ENCODE peak calls at places on chromosomes 4 and X, in five cellular contexts. One of them, this sample, is unnamed.

GRCh38 chr4:131426023-131426758 is 1722.9 kb upstream of the PCDH10 start:
- DNase-seq in K562: no peak
- DNase-seq in SK-N-SH: no peak
- DNase-seq in HepG2: no peak
- DNase-seq in HL-60: peak; percentile 8
- DNase-seq in this sample: no peak

GRCh38 chr4:2482693-2483092 is 13.8 kb downstream of the RNF4 start:
- DNase-seq in K562: no peak
- DNase-seq in SK-N-SH: no peak
- DNase-seq in HepG2: peak; percentile 26
- DNase-seq in HL-60: no peak
- DNase-seq in this sample: no peak

GRCh38 chr4:187685247-187685646 is 310.3 kb upstream of the ZFP42 start:
- DNase-seq in K562: no peak
- DNase-seq in SK-N-SH: no peak
- DNase-seq in HepG2: no peak
- DNase-seq in HL-60: no peak
- DNase-seq in this sample: no peak

GRCh38 chr4:185219551-185220344 is 10.3 kb downstream of the SNX25 start:
- DNase-seq in K562: no peak
- DNase-seq in SK-N-SH: no peak
- DNase-seq in HepG2: no peak
- DNase-seq in HL-60: no peak
- DNase-seq in this sample: no peak

GRCh38 chrX:3811331-3812311 is 98.2 kb upstream of the PRKX start:
- DNase-seq in K562: peak; percentile 53
- DNase-seq in SK-N-SH: peak; percentile 35
- DNase-seq in HepG2: peak; percentile 16
- DNase-seq in HL-60: no peak
- DNase-seq in this sample: no peak

GRCh38 chr4:151922306-151922705 is 161.5 kb upstream of the GATB start:
- DNase-seq in K562: no peak
- DNase-seq in SK-N-SH: no peak
- DNase-seq in HepG2: no peak
- DNase-seq in HL-60: no peak
- DNase-seq in this sample: no peak

GRCh38 chrX:56975611-56976010 is 19.7 kb downstream of the SPIN3 start:
- DNase-seq in K562: no peak
- DNase-seq in SK-N-SH: no peak
- DNase-seq in HepG2: no peak
- DNase-seq in HL-60: no peak
- DNase-seq in this sample: no peak

GRCh38 chr4:185841451-185841850 is 29.5 kb upstream of the SORBS2 start:
- DNase-seq in K562: no peak
- DNase-seq in SK-N-SH: no peak
- DNase-seq in HepG2: no peak
- DNase-seq in HL-60: no peak
- DNase-seq in this sample: no peak

GRCh38 chr4:6198768-6199343 is 1.5 kb downstream of the JAKMIP1 start:
- DNase-seq in K562: no peak
- DNase-seq in SK-N-SH: peak; percentile 89
- DNase-seq in HepG2: no peak
- DNase-seq in HL-60: no peak
- DNase-seq in this sample: peak; percentile 82

GRCh38 chr4:106039796-106040195 is 144.5 kb downstream of the NPNT start:
- DNase-seq in K562: no peak
- DNase-seq in SK-N-SH: no peak
- DNase-seq in HepG2: no peak
- DNase-seq in HL-60: no peak
- DNase-seq in this sample: no peak

GRCh38 chr4:53688186-53688790 is 97.0 kb upstream of the LNX1 start:
- DNase-seq in K562: peak; percentile 18
- DNase-seq in SK-N-SH: peak; percentile 3
- DNase-seq in HepG2: no peak
- DNase-seq in HL-60: peak; percentile 68
- DNase-seq in this sample: no peak

GRCh38 chrX:37905436-37906147 is 58.2 kb upstream of the DYNLT3 start:
- DNase-seq in K562: peak; percentile 1
- DNase-seq in SK-N-SH: peak; percentile 15
- DNase-seq in HepG2: no peak
- DNase-seq in HL-60: no peak
- DNase-seq in this sample: peak; percentile 67

GRCh38 chrX:110049096-110049495 is 46.2 kb downstream of the TMEM164 start:
- DNase-seq in K562: no peak
- DNase-seq in SK-N-SH: no peak
- DNase-seq in HepG2: no peak
- DNase-seq in HL-60: no peak
- DNase-seq in this sample: no peak

GRCh38 chr4:125368684-125369083 is 53.9 kb downstream of the FAT4 start:
- DNase-seq in K562: no peak
- DNase-seq in SK-N-SH: no peak
- DNase-seq in HepG2: no peak
- DNase-seq in HL-60: no peak
- DNase-seq in this sample: no peak

GRCh38 chrX:10582215-10582733 is 38.1 kb downstream of the MID1 start:
- DNase-seq in K562: peak; percentile 48
- DNase-seq in SK-N-SH: no peak
- DNase-seq in HepG2: no peak
- DNase-seq in HL-60: no peak
- DNase-seq in this sample: no peak

GRCh38 chr4:1193206-1194027 is 21.0 kb upstream of the SPON2 start:
- DNase-seq in K562: no peak
- DNase-seq in SK-N-SH: peak; percentile 52
- DNase-seq in HepG2: no peak
- DNase-seq in HL-60: no peak
- DNase-seq in this sample: no peak

GRCh38 chr4:85423414-85423813 is 51.5 kb upstream of the ARHGAP24 start:
- DNase-seq in K562: no peak
- DNase-seq in SK-N-SH: no peak
- DNase-seq in HepG2: no peak
- DNase-seq in HL-60: no peak
- DNase-seq in this sample: no peak

DNA sequence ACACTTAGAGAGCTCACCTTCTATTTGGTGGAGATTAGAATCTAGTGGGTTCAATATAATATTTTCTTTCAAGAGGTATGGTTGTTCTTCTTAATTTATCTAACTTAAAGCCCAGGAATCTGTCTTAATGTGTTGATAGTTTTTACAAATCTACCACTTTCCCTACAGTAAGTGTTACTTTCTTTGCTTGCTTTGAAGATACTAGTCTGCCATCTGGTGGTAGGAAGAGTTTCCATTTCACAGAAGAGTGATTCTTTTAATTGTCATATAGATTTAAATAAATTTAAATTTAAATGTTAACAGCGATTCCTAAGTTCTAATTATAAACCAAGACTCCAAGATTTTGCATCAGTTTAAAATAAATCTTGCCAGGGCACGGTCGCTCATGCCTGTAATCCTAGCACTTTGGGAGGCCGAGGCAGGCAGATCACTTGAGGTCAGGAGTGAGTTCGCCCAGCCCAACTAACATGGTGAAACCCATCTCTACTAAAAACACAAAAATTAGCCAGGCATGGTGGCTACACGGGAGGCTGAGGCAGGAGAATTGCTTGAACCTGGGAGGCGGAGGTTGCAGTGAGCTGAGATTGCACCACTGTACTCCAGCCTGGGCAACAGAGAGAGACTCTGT is 43.5 kb downstream of the NUDT9 start:
- DNase-seq in K562: peak; percentile 60
- DNase-seq in SK-N-SH: peak; percentile 41
- DNase-seq in HepG2: peak; percentile 45
- DNase-seq in HL-60: no peak
- DNase-seq in this sample: no peak
- TF ChIP-seq GABPA in K562: no peak
- TF ChIP-seq GABPA in SK-N-SH: no peak
- TF ChIP-seq GABPA in HepG2: no peak
- TF ChIP-seq GABPA in HL-60: no peak
- TF ChIP-seq GABPA in this sample: no peak

GRCh38 chrX:149950681-149951080 is 12.4 kb upstream of the EOLA2 start:
- DNase-seq in K562: peak; percentile 48
- DNase-seq in SK-N-SH: peak; percentile 18
- DNase-seq in HepG2: peak; percentile 16
- DNase-seq in HL-60: no peak
- DNase-seq in this sample: no peak
- TF ChIP-seq GABPA in K562: no peak
- TF ChIP-seq GABPA in SK-N-SH: no peak
- TF ChIP-seq GABPA in HepG2: no peak
- TF ChIP-seq GABPA in HL-60: no peak
- TF ChIP-seq GABPA in this sample: no peak

DNA sequence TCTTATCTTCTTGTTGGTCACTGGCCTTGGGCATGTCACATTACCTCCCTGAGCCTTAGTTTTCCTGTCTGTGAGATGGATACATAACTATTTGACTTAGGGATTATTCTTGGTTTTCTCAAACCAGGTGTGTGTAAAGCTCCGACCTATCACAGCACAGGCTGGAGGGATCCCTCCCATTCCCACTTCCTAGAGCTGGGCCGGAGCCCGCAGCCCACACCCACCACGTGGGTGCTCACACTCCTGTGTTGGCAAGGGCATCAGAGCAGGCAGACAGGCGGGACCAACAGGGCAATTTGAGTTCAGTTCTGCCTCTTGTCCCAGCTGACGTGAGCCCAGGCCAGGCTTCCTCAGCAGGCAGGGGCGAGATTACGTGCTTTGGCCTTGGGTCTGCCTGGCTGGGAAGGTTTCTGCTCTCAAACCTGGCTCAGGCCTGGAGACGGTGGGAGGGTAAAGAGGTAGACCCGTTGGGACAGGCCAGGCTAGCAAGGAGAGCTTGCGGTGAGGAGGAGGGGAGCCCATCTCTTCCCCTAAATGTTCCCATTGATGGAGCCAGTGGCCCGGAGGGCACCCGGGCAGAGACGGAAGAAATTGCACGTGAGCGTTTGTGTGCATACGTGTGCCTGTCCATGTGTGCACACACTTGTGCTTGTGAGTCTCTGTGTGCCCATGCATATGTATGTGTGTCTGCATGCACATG is 734 bp upstream of the SH3TC1 start:
- DNase-seq in K562: no peak
- DNase-seq in SK-N-SH: no peak
- DNase-seq in HepG2: no peak
- DNase-seq in HL-60: no peak
- DNase-seq in this sample: no peak
- TF ChIP-seq GABPA in K562: no peak
- TF ChIP-seq GABPA in SK-N-SH: no peak
- TF ChIP-seq GABPA in HepG2: no peak
- TF ChIP-seq GABPA in HL-60: no peak
- TF ChIP-seq GABPA in this sample: no peak

DNA sequence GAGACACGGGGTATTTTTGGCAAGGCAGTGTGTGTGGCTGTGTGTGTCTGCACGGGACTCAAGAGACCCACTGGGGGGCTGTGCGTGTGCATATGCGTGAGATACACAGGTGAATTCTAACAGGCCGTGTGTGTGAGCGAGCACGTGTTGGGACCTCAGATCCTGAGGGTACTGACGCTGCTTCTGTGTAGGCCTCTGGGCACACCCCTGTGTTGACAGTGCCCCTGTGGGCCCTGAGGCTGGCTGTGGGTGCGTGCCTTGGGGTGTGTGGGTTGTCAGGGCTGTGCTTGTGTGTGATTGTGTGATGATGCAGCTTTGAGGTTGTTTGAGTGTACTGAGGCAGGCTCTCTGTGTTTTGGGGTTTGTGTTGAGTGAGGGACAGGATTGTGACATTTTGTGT is 13.9 kb downstream of the FOXP3 start:
- DNase-seq in K562: no peak
- DNase-seq in SK-N-SH: no peak
- DNase-seq in HepG2: no peak
- DNase-seq in HL-60: no peak
- DNase-seq in this sample: no peak
- TF ChIP-seq GABPA in K562: no peak
- TF ChIP-seq GABPA in SK-N-SH: no peak
- TF ChIP-seq GABPA in HepG2: no peak
- TF ChIP-seq GABPA in HL-60: no peak
- TF ChIP-seq GABPA in this sample: no peak

DNA sequence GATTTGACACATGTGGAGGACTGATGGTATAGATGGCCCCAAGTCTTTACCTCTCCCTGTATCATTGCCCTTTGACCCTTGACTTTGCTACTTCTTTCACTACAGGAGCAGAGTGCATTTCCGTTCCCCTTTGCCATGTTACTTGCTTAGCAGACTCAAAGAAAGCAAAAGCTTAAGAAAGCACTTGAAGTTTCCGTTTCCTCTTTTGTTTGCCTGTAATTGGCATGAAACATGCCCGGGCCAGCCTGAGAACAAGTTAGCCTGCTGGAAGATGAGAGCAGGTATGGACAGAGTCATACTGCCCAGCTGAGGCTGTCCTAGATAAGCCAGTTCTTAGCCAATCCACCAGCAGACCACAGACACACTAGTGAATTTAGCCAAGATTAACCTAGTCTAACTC is 206.0 kb downstream of the BCOR start:
- DNase-seq in K562: no peak
- DNase-seq in SK-N-SH: no peak
- DNase-seq in HepG2: no peak
- DNase-seq in HL-60: no peak
- DNase-seq in this sample: no peak
- TF ChIP-seq GABPA in K562: no peak
- TF ChIP-seq GABPA in SK-N-SH: no peak
- TF ChIP-seq GABPA in HepG2: no peak
- TF ChIP-seq GABPA in HL-60: no peak
- TF ChIP-seq GABPA in this sample: no peak

GRCh38 chr4:27176400-27176799 is 315.8 kb downstream of the STIM2 start:
- DNase-seq in K562: peak; percentile 18
- DNase-seq in SK-N-SH: peak; percentile 1
- DNase-seq in HepG2: peak; percentile 14
- DNase-seq in HL-60: no peak
- DNase-seq in this sample: no peak
- TF ChIP-seq GABPA in K562: no peak
- TF ChIP-seq GABPA in SK-N-SH: no peak
- TF ChIP-seq GABPA in HepG2: no peak
- TF ChIP-seq GABPA in HL-60: no peak
- TF ChIP-seq GABPA in this sample: no peak

DNA sequence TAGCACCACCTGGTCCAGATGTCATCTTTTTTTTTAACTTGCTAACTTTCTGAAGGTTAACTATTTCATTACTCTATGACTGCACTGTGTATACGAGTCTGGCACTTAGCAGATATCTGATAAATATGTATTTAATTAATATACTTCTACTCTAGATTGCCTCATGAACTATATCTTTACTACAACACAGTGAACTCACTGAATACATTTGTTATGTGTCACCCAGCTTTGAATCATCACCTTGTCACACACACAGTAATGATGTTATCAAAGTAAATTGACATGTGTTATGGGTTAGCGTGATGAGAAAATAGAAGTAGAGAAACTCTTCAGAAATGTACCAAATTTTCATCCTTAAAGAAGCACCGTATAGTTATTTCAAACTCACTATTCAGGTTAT is 419.3 kb upstream of the ADGRL3 start:
- DNase-seq in K562: no peak
- DNase-seq in SK-N-SH: no peak
- DNase-seq in HepG2: no peak
- DNase-seq in HL-60: no peak
- DNase-seq in this sample: no peak
- TF ChIP-seq GABPA in K562: no peak
- TF ChIP-seq GABPA in SK-N-SH: no peak
- TF ChIP-seq GABPA in HepG2: no peak
- TF ChIP-seq GABPA in HL-60: no peak
- TF ChIP-seq GABPA in this sample: no peak

DNA sequence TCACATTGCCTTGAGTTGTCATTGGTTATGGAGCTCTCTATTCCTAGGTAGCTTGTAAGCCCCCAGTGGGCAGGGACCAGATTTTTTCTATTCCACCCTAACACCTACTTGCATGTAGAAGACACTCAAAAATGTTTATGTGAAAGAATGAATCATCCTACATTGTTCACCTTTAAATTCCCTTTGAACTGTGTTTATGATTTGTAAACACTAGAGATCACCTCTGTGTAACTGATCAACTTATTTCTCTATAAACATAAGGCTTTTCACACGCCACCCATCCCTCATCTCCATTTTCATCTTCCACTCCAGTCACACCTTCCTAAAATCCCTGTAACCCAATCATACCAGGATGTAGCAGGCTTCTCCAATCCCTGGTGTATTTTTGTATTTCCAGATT is 142.6 kb upstream of the LEF1 start:
- DNase-seq in K562: no peak
- DNase-seq in SK-N-SH: no peak
- DNase-seq in HepG2: no peak
- DNase-seq in HL-60: no peak
- DNase-seq in this sample: no peak
- TF ChIP-seq GABPA in K562: no peak
- TF ChIP-seq GABPA in SK-N-SH: no peak
- TF ChIP-seq GABPA in HepG2: no peak
- TF ChIP-seq GABPA in HL-60: no peak
- TF ChIP-seq GABPA in this sample: no peak

This sample was measured in H1.